ENCODE peak calls at places on chromosomes 4 and X, in six cellular contexts. One of them, this sample, is unnamed.

GRCh38 chr4:186700746-186701145 is 22.9 kb downstream of the FAT1 start:
- DNase-seq in CD4-positive, alpha-beta T cell: no peak
- DNase-seq in NCI-H226: no peak
- DNase-seq in upper lobe of right lung: no peak
- DNase-seq in naive thymus-derived CD4-positive, alpha-beta T cell: no peak
- DNase-seq in left cardiac atrium: peak
- DNase-seq in this sample: no peak

GRCh38 chr4:80340036-80340435 is 4.5 kb downstream of the CFAP299 start:
- DNase-seq in naive thymus-derived CD4-positive, alpha-beta T cell: no peak
- DNase-seq in CD4-positive, alpha-beta T cell: no peak
- DNase-seq in upper lobe of right lung: no peak
- DNase-seq in left cardiac atrium: no peak
- DNase-seq in NCI-H226: peak
- DNase-seq in this sample: no peak

GRCh38 chrX:103573205-103573604 is 12.1 kb upstream of the TCEAL4 start:
- DNase-seq in left cardiac atrium: no peak
- DNase-seq in CD4-positive, alpha-beta T cell: no peak
- DNase-seq in NCI-H226: no peak
- DNase-seq in upper lobe of right lung: no peak
- DNase-seq in naive thymus-derived CD4-positive, alpha-beta T cell: no peak
- DNase-seq in this sample: no peak

GRCh38 chrX:46444011-46444410 is 101.2 kb downstream of the ZNF674 start:
- DNase-seq in CD4-positive, alpha-beta T cell: no peak
- DNase-seq in NCI-H226: peak
- DNase-seq in naive thymus-derived CD4-positive, alpha-beta T cell: no peak
- DNase-seq in upper lobe of right lung: no peak
- DNase-seq in left cardiac atrium: no peak
- DNase-seq in this sample: no peak

GRCh38 chrX:19799319-19800182 is 87.8 kb downstream of the SH3KBP1 start:
- DNase-seq in upper lobe of right lung: no peak
- DNase-seq in left cardiac atrium: no peak
- DNase-seq in naive thymus-derived CD4-positive, alpha-beta T cell: peak
- DNase-seq in CD4-positive, alpha-beta T cell: peak
- DNase-seq in NCI-H226: no peak
- DNase-seq in this sample: peak

GRCh38 chr4:183142566-183143545 is 43.8 kb downstream of the WWC2 start:
- DNase-seq in NCI-H226: peak
- DNase-seq in left cardiac atrium: peak
- DNase-seq in upper lobe of right lung: no peak
- DNase-seq in naive thymus-derived CD4-positive, alpha-beta T cell: no peak
- DNase-seq in CD4-positive, alpha-beta T cell: no peak
- DNase-seq in this sample: no peak

GRCh38 chr4:68074397-68074796 is 55.3 kb downstream of the TMPRSS11F start:
- DNase-seq in upper lobe of right lung: no peak
- DNase-seq in naive thymus-derived CD4-positive, alpha-beta T cell: no peak
- DNase-seq in NCI-H226: peak
- DNase-seq in CD4-positive, alpha-beta T cell: no peak
- DNase-seq in left cardiac atrium: no peak
- DNase-seq in this sample: no peak

GRCh38 chr4:158268553-158268952 is 58.3 kb downstream of the TMEM144 start:
- DNase-seq in NCI-H226: no peak
- DNase-seq in CD4-positive, alpha-beta T cell: no peak
- DNase-seq in upper lobe of right lung: no peak
- DNase-seq in left cardiac atrium: no peak
- DNase-seq in naive thymus-derived CD4-positive, alpha-beta T cell: no peak
- DNase-seq in this sample: no peak

GRCh38 chrX:30296408-30297254 is 12.6 kb downstream of the NR0B1 start:
- DNase-seq in NCI-H226: no peak
- DNase-seq in naive thymus-derived CD4-positive, alpha-beta T cell: no peak
- DNase-seq in upper lobe of right lung: no peak
- DNase-seq in left cardiac atrium: no peak
- DNase-seq in CD4-positive, alpha-beta T cell: no peak
- DNase-seq in this sample: no peak

GRCh38 chr4:177632481-177632880 is 190.2 kb upstream of the AGA start:
- DNase-seq in naive thymus-derived CD4-positive, alpha-beta T cell: no peak
- DNase-seq in NCI-H226: no peak
- DNase-seq in left cardiac atrium: no peak
- DNase-seq in upper lobe of right lung: no peak
- DNase-seq in CD4-positive, alpha-beta T cell: no peak
- DNase-seq in this sample: no peak

GRCh38 chr4:26094911-26095310 is 180.9 kb downstream of the SMIM20 start:
- DNase-seq in NCI-H226: no peak
- DNase-seq in left cardiac atrium: no peak
- DNase-seq in upper lobe of right lung: no peak
- DNase-seq in CD4-positive, alpha-beta T cell: no peak
- DNase-seq in naive thymus-derived CD4-positive, alpha-beta T cell: no peak
- DNase-seq in this sample: no peak

GRCh38 chrX:132489256-132490085 is 633 bp upstream of the MBNL3 start:
- DNase-seq in naive thymus-derived CD4-positive, alpha-beta T cell: peak
- DNase-seq in upper lobe of right lung: peak
- DNase-seq in CD4-positive, alpha-beta T cell: peak
- DNase-seq in left cardiac atrium: peak
- DNase-seq in NCI-H226: peak
- DNase-seq in this sample: peak

GRCh38 chr4:48071171-48071570 is 54.6 kb downstream of the NIPAL1 start:
- DNase-seq in upper lobe of right lung: no peak
- DNase-seq in naive thymus-derived CD4-positive, alpha-beta T cell: no peak
- DNase-seq in NCI-H226: peak
- DNase-seq in CD4-positive, alpha-beta T cell: no peak
- DNase-seq in left cardiac atrium: no peak
- DNase-seq in this sample: no peak

GRCh38 chr4:37685211-37685725 is 908 bp downstream of the RELL1 start:
- DNase-seq in CD4-positive, alpha-beta T cell: no peak
- DNase-seq in upper lobe of right lung: no peak
- DNase-seq in naive thymus-derived CD4-positive, alpha-beta T cell: peak
- DNase-seq in left cardiac atrium: no peak
- DNase-seq in NCI-H226: no peak
- DNase-seq in this sample: peak

GRCh38 chr4:23614284-23614892 is 275.5 kb downstream of the PPARGC1A start:
- DNase-seq in left cardiac atrium: peak
- DNase-seq in CD4-positive, alpha-beta T cell: no peak
- DNase-seq in naive thymus-derived CD4-positive, alpha-beta T cell: no peak
- DNase-seq in upper lobe of right lung: no peak
- DNase-seq in NCI-H226: peak
- DNase-seq in this sample: peak

GRCh38 chrX:144840616-144841015 is 406.7 kb upstream of the SPANXN1 start:
- DNase-seq in upper lobe of right lung: no peak
- DNase-seq in CD4-positive, alpha-beta T cell: no peak
- DNase-seq in NCI-H226: no peak
- DNase-seq in naive thymus-derived CD4-positive, alpha-beta T cell: no peak
- DNase-seq in left cardiac atrium: no peak
- DNase-seq in this sample: no peak

GRCh38 chr4:84856468-84856867 is 110.0 kb downstream of the WDFY3 start:
- DNase-seq in CD4-positive, alpha-beta T cell: no peak
- DNase-seq in left cardiac atrium: no peak
- DNase-seq in NCI-H226: no peak
- DNase-seq in naive thymus-derived CD4-positive, alpha-beta T cell: no peak
- DNase-seq in upper lobe of right lung: no peak
- DNase-seq in this sample: no peak

GRCh38 chr4:163600731-163601130 is 106.2 kb downstream of the TMA16 start:
- DNase-seq in upper lobe of right lung: no peak
- DNase-seq in NCI-H226: no peak
- DNase-seq in naive thymus-derived CD4-positive, alpha-beta T cell: no peak
- DNase-seq in left cardiac atrium: no peak
- DNase-seq in CD4-positive, alpha-beta T cell: no peak
- DNase-seq in this sample: no peak

This sample was measured in Jurkat, Clone E6-1.